ENCODE peak calls at places on chromosome 17, in nine cellular contexts. H, U, S, X, Z, A, D, O and J are unnamed samples.

GRCh38 chr17:14359251-14359939 is 58.5 kb downstream of the HS3ST3B1 start:
- DNase-seq in O (no peak), S (no peak), D (no peak), X (no peak), H (no peak), A (peak; percentile 71), Z (no peak), U (no peak), J (peak; percentile 63)

GRCh38 chr17:1077536-1078061 is 80.7 kb downstream of the TIMM22 start:
- DNase-seq in Z (no peak), A (no peak), H (no peak), D (no peak), S (no peak), O (no peak), X (peak; percentile 88), U (no peak), J (no peak)

GRCh38 chr17:49565948-49566491 is 9.7 kb upstream of the NXPH3 start:
- DNase-seq in S (no peak), O (peak; percentile 70), A (peak; percentile 47), U (no peak), Z (peak; percentile 72), D (no peak), X (peak; percentile 71), H (no peak), J (no peak)

GRCh38 chr17:70181376-70181775 is 12.0 kb downstream of the KCNJ2 start:
- DNase-seq in A (no peak), X (no peak), H (no peak), U (no peak), O (no peak), D (no peak), S (no peak), Z (no peak), J (no peak)

GRCh38 chr17:77437747-77438146 is 297.0 kb downstream of the SEC14L1 start:
- DNase-seq in Z (no peak), D (no peak), U (no peak), H (no peak), X (no peak), O (no peak), A (no peak), S (no peak), J (no peak)

GRCh38 chr17:80888276-80889160 is 103.1 kb upstream of the CHMP6 start:
- DNase-seq in X (no peak), H (no peak), U (no peak), O (no peak), A (no peak), S (peak; percentile 62), Z (no peak), D (no peak), J (no peak)

GRCh38 chr17:13437966-13438779 is 163.6 kb downstream of the HS3ST3A1 start:
- DNase-seq in H (no peak), D (peak; percentile 27), S (no peak), O (no peak), A (no peak), U (no peak), X (peak; percentile 81), Z (peak; percentile 66), J (no peak)

GRCh38 chr17:45115015-45115625 is 17.2 kb downstream of the PLCD3 start:
- DNase-seq in S (no peak), A (no peak), O (no peak), Z (no peak), H (no peak), D (no peak), X (no peak), U (no peak), J (no peak)

GRCh38 chr17:37605081-37605480 is 4.1 kb downstream of the SYNRG start:
- DNase-seq in D (no peak), O (no peak), X (no peak), A (no peak), S (no peak), Z (no peak), U (peak; percentile 64), H (no peak), J (no peak)

GRCh38 chr17:64200080-64201042 is 62.7 kb downstream of the TEX2 start:
- DNase-seq in O (no peak), Z (no peak), A (peak; percentile 30), S (no peak), X (peak; percentile 24), U (peak; percentile 46), D (no peak), H (no peak), J (no peak)

GRCh38 chr17:73546770-73547345 is 97.4 kb downstream of the SDK2 start:
- DNase-seq in S (no peak), O (no peak), D (no peak), X (peak; percentile 53), A (peak; percentile 9), H (no peak), Z (no peak), U (no peak), J (peak; percentile 81)

GRCh38 chr17:62671553-62671952 is 44.1 kb downstream of the MRC2 start:
- DNase-seq in S (peak; percentile 60), D (no peak), O (no peak), Z (no peak), A (no peak), H (no peak), X (no peak), U (no peak), J (no peak)

GRCh38 chr17:37067555-37068111 is 118.9 kb downstream of the AATF start:
- DNase-seq in D (peak; percentile 74), A (no peak), U (peak; percentile 79), H (no peak), Z (peak; percentile 45), X (peak; percentile 51), S (no peak), O (no peak), J (no peak)

GRCh38 chr17:78185981-78186688 is 717 bp downstream of the TK1 start:
- DNase-seq in H (peak; percentile 83), Z (no peak), X (peak; percentile 48), A (no peak), S (no peak), U (peak; percentile 69), D (peak; percentile 19), O (no peak), J (peak; percentile 26)

GRCh38 chr17:81366648-81367047 is 28.6 kb upstream of the BAHCC1 start:
- DNase-seq in Z (no peak), X (no peak), H (no peak), A (no peak), S (no peak), U (no peak), O (no peak), D (no peak), J (no peak)

GRCh38 chr17:36939944-36940312 is 2.7 kb downstream of the LHX1 start:
- DNase-seq in X (peak; percentile 42), U (no peak), O (no peak), D (no peak), A (no peak), H (no peak), S (no peak), Z (no peak), J (no peak)

GRCh38 chr17:78822552-78822951 is 18.1 kb downstream of the USP36 start:
- DNase-seq in X (peak; percentile 25), O (no peak), U (peak; percentile 100), Z (peak; percentile 87), H (no peak), A (no peak), S (no peak), D (peak; percentile 86), J (no peak)

GRCh38 chr17:57751348-57751970 is 6.4 kb upstream of the CCDC182 start:
- DNase-seq in H (no peak), X (no peak), A (no peak), U (no peak), D (no peak), S (no peak), O (no peak), Z (no peak), J (no peak)

GRCh38 chr17:63497708-63498483 is 21.0 kb downstream of the ACE start:
- DNase-seq in O (no peak), X (peak; percentile 77), Z (no peak), S (no peak), A (no peak), U (peak; percentile 15), D (no peak), H (no peak), J (no peak)

GRCh38 chr17:19363460-19364035 is 1.0 kb upstream of the B9D1 start:
- DNase-seq in A (no peak), O (no peak), D (no peak), X (peak; percentile 43), H (no peak), U (no peak), S (no peak), Z (no peak), J (no peak)

GRCh38 chr17:19726615-19727376 is 10.4 kb upstream of the SLC47A2 start:
- DNase-seq in U (no peak), X (no peak), S (no peak), D (no peak), O (no peak), A (no peak), H (no peak), Z (no peak), J (no peak)

GRCh38 chr17:43341705-43342600 is 56.8 kb upstream of the ARL4D start:
- DNase-seq in Z (no peak), A (peak; percentile 18), H (no peak), D (peak; percentile 50), U (peak; percentile 83), X (peak; percentile 85), S (no peak), O (no peak), J (no peak)

GRCh38 chr17:77068915-77069314 is 71.9 kb upstream of the SEC14L1 start:
- DNase-seq in Z (no peak), S (no peak), A (no peak), H (no peak), X (no peak), U (no peak), D (no peak), O (no peak), J (no peak)

GRCh38 chr17:40442392-40443195 is 656 bp upstream of the IGFBP4 start:
- DNase-seq in X (no peak), Z (no peak), O (no peak), S (no peak), U (peak; percentile 56), A (no peak), D (no peak), H (no peak), J (no peak)

GRCh38 chr17:46264456-46265198 is 30.3 kb upstream of the LRRC37A start:
- DNase-seq in H (peak; percentile 84), D (no peak), O (no peak), U (peak; percentile 94), Z (peak; percentile 48), S (no peak), A (no peak), X (no peak), J (no peak)

GRCh38 chr17:38702900-38703741 is 2.0 kb upstream of the MLLT6 start:
- DNase-seq in U (no peak), Z (no peak), S (peak; percentile 82), O (no peak), H (no peak), D (no peak), X (peak; percentile 55), A (no peak), J (peak; percentile 26)

GRCh38 chr17:72344613-72345012 is 223.8 kb downstream of the SOX9 start:
- DNase-seq in Z (no peak), S (no peak), A (no peak), U (no peak), H (no peak), O (no peak), X (no peak), D (no peak), J (no peak)

GRCh38 chr17:75876938-75877751 is 1.2 kb downstream of the TRIM47 start:
- DNase-seq in H (peak; percentile 96), Z (peak; percentile 83), S (peak; percentile 78), A (peak; percentile 46), X (peak; percentile 50), O (no peak), U (peak; percentile 97), D (peak; percentile 96), J (no peak)

GRCh38 chr17:65145743-65146142 is 8.6 kb downstream of the RGS9 start:
- DNase-seq in H (no peak), S (no peak), D (no peak), O (no peak), X (no peak), A (no peak), U (no peak), Z (no peak), J (no peak)

GRCh38 chr17:72515291-72516065 is 394.7 kb downstream of the SOX9 start:
- DNase-seq in Z (no peak), H (no peak), S (no peak), D (no peak), A (no peak), X (peak; percentile 76), O (no peak), U (peak; percentile 10), J (no peak)

GRCh38 chr17:9200197-9200662 is 178.9 kb downstream of the NTN1 start:
- DNase-seq in A (no peak), U (no peak), H (no peak), D (no peak), S (no peak), Z (no peak), X (no peak), O (no peak), J (no peak)